ENCODE peak calls at places on chromosomes 4 and X, in four cellular contexts. H is WTC11, C is mucosa of descending colon, E is fibroblast of mammary gland. W is an unnamed sample.
A peak's percentile ranks its signal among the peaks of the same experiment; 100 is the strongest.

GRCh38 chr4:100949350-100949935 is 397.9 kb downstream of the PPP3CA start:
- DNase-seq in C (no peak), H (no peak), E (peak; percentile 41), W (no peak)

GRCh38 chr4:136124251-136124745 is 1408.0 kb downstream of the PCDH18 start:
- DNase-seq in E (no peak), H (no peak), C (no peak), W (no peak)

GRCh38 chr4:155539746-155540145 is 126.9 kb upstream of the GUCY1A1 start:
- DNase-seq in C (no peak), H (no peak), E (peak; percentile 59), W (no peak)

GRCh38 chrX:85375333-85375738 is 4.1 kb downstream of the POF1B start:
- DNase-seq in H (no peak), E (no peak), C (no peak), W (no peak)

GRCh38 chrX:15269618-15270521 is at the start of gene ASB9:
- DNase-seq in C (peak; percentile 43), H (peak; percentile 9), E (peak; percentile 79), W (no peak)

GRCh38 chrX:1448793-1449580 is 3.7 kb downstream of the ASMTL start:
- DNase-seq in H (no peak), C (peak; percentile 1), E (no peak), W (no peak)

GRCh38 chrX:130874751-130875150 is 28.3 kb downstream of the ENOX2 start:
- DNase-seq in H (no peak), E (peak; percentile 66), C (no peak), W (no peak)

GRCh38 chrX:11754958-11755645 is 2.9 kb upstream of the MSL3 start:
- DNase-seq in E (no peak), H (no peak), C (no peak), W (no peak)

GRCh38 chrX:12978205-12979010 is 3.5 kb downstream of the TMSB4X start:
- DNase-seq in E (peak; percentile 91), C (peak; percentile 68), H (peak; percentile 26), W (peak; percentile 54)

GRCh38 chrX:56733459-56734046 is 4.5 kb downstream of the NBDY start:
- DNase-seq in C (no peak), E (peak; percentile 51), H (peak; percentile 39), W (peak; percentile 24)

GRCh38 chr4:96146686-96147085 is 306.8 kb downstream of the PDHA2 start:
- DNase-seq in E (no peak), C (no peak), H (no peak), W (no peak)

GRCh38 chrX:140608111-140608510 is 101.4 kb upstream of the LINC00632 start:
- DNase-seq in C (no peak), E (no peak), H (peak; percentile 10), W (no peak)

GRCh38 chr4:30717208-30718020 is 2.8 kb upstream of the PCDH7 start:
- DNase-seq in E (peak; percentile 66), H (peak; percentile 76), C (peak; percentile 42), W (peak; percentile 50)

GRCh38 chr4:118917582-118917981 is 28.9 kb downstream of the SYNPO2 start:
- DNase-seq in E (no peak), C (no peak), H (no peak), W (no peak)

GRCh38 chr4:37976513-37976912 is 16.3 kb downstream of the PTTG2 start:
- DNase-seq in H (no peak), E (no peak), C (no peak), W (no peak)

GRCh38 chr4:1880332-1880731 is 9.1 kb downstream of the NSD2 start:
- DNase-seq in E (no peak), C (no peak), H (no peak), W (no peak)

GRCh38 chr4:108466936-108467902 is 153.2 kb upstream of the RPL34 start:
- DNase-seq in C (no peak), E (peak; percentile 89), H (no peak), W (peak; percentile 35)

GRCh38 chr4:49036528-49036927 is 50.5 kb downstream of the CWH43 start:
- DNase-seq in H (no peak), E (no peak), C (no peak), W (no peak)

GRCh38 chr4:93237526-93237925 is 591.0 kb upstream of the ATOH1 start:
- DNase-seq in H (no peak), C (no peak), E (no peak), W (no peak)

GRCh38 chr4:83362492-83363329 is 28.1 kb upstream of the HPSE start:
- DNase-seq in C (no peak), H (no peak), E (peak; percentile 62), W (no peak)

GRCh38 chrX:152814048-152814447 is 16.5 kb downstream of the CETN2 start:
- DNase-seq in H (no peak), E (no peak), C (no peak), W (no peak)

GRCh38 chr4:127203561-127204260 is 429.0 kb upstream of the INTU start:
- DNase-seq in H (no peak), E (peak; percentile 72), C (no peak), W (no peak)

GRCh38 chr4:72505314-72505744 is 63.7 kb downstream of the ADAMTS3 start:
- DNase-seq in C (no peak), E (peak; percentile 69), H (peak; percentile 27), W (peak; percentile 40)

GRCh38 chr4:33878710-33879109 is 2365.6 kb downstream of the ARAP2 start:
- DNase-seq in C (no peak), H (no peak), E (no peak), W (no peak)

GRCh38 chrX:110180176-110180927 is 137.5 kb downstream of the AMMECR1 start:
- DNase-seq in C (no peak), E (peak; percentile 89), H (no peak), W (no peak)

GRCh38 chr4:48985976-48986653 is at the start of gene CWH43:
- DNase-seq in C (peak; percentile 85), H (peak; percentile 69), E (no peak), W (peak; percentile 41)

GRCh38 chr4:96983830-96984229 is 1143.9 kb downstream of the PDHA2 start:
- DNase-seq in C (no peak), H (no peak), E (no peak), W (no peak)

GRCh38 chr4:56909083-56909981 is 1.6 kb downstream of the REST start:
- DNase-seq in H (peak; percentile 53), E (peak; percentile 49), C (no peak), W (peak; percentile 40)

GRCh38 chr4:148044889-148045352 is 313.0 kb downstream of the ARHGAP10 start:
- DNase-seq in E (no peak), H (no peak), C (no peak), W (no peak)
- TF ChIP-seq CTCF in E (peak; percentile 10), H (no peak), C (no peak), W (no peak)

DNA sequence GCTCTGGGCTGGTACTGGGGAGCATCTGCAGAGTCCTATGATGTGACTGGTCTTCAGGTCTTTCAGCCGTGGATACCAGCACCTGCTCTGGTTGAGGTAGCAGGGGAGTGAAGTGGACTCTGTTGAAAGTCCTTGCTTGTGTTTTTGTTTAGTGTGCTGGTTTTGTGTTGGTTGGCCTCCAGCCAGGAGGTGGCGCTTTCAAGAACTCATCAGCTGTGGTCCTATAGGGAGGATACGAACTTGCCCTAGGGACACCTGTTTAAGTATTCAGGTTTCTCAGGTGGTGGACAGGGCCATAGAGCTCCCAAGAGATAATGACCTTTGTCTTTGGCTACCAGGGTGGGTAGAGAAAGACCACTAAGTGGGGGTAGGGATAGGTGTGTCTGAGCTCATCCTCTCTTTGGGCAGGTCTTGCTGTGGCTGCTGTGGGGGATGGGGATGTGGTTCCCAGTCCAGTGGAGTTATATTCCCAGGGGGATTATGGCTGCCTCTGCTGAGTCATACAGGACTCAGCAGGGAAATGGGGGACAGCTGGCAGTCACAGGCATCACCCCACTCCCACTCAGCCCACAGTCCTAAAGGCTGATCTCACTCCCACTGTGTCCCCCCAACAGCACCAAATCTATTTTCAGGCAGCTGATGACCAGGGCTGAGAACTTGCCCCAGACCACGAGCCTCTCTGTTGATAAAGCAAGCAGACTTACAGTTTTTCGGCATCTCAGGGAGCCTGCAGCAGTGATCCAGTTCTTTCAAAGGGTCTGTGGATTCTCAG is 24.1 kb downstream of the MSMO1 start:
- DNase-seq in E (no peak), C (no peak), H (peak; percentile 38), W (no peak)
- TF ChIP-seq CTCF in E (no peak), C (no peak), H (no peak), W (no peak)

GRCh38 chrX:8090482-8090881 is 80.6 kb downstream of the VCX2 start:
- DNase-seq in E (no peak), H (no peak), C (no peak), W (no peak)

GRCh38 chrX:8091526-8091925 is 79.5 kb downstream of the VCX2 start:
- DNase-seq in E (no peak), H (no peak), C (no peak), W (no peak)

GRCh38 chrX:8090906-8091305 is 80.2 kb downstream of the VCX2 start:
- DNase-seq in C (no peak), E (no peak), H (no peak), W (no peak)
- TF ChIP-seq CTCF in C (no peak), E (no peak), H (no peak), W (no peak)

GRCh38 chr4:24473309-24473721 is 111.0 kb downstream of the DHX15 start:
- DNase-seq in C (peak; percentile 38), H (no peak), E (peak; percentile 30), W (no peak)
- TF ChIP-seq CTCF in C (peak; percentile 5), H (no peak), E (no peak), W (peak; percentile 12)

GRCh38 chrX:106791495-106791894 is 11.0 kb upstream of the TBC1D8B start:
- DNase-seq in C (no peak), E (peak; percentile 25), H (no peak), W (no peak)
- TF ChIP-seq CTCF in C (no peak), E (peak; percentile 37), H (no peak), W (no peak)

GRCh38 chrX:54184474-54184873 is 1.4 kb upstream of the FAM120C start:
- DNase-seq in H (no peak), C (no peak), E (no peak), W (no peak)

GRCh38 chrX:54180403-54180802 is 2.7 kb downstream of the FAM120C start:
- DNase-seq in C (no peak), E (peak; percentile 22), H (no peak), W (no peak)

GRCh38 chrX:54182194-54182863 is 725 bp downstream of the FAM120C start:
- DNase-seq in H (peak; percentile 25), E (peak; percentile 17), C (peak; percentile 74), W (peak; percentile 55)

GRCh38 chrX:54181196-54181953 is 1.7 kb downstream of the FAM120C start:
- DNase-seq in C (no peak), E (peak; percentile 16), H (no peak), W (no peak)

DNA sequence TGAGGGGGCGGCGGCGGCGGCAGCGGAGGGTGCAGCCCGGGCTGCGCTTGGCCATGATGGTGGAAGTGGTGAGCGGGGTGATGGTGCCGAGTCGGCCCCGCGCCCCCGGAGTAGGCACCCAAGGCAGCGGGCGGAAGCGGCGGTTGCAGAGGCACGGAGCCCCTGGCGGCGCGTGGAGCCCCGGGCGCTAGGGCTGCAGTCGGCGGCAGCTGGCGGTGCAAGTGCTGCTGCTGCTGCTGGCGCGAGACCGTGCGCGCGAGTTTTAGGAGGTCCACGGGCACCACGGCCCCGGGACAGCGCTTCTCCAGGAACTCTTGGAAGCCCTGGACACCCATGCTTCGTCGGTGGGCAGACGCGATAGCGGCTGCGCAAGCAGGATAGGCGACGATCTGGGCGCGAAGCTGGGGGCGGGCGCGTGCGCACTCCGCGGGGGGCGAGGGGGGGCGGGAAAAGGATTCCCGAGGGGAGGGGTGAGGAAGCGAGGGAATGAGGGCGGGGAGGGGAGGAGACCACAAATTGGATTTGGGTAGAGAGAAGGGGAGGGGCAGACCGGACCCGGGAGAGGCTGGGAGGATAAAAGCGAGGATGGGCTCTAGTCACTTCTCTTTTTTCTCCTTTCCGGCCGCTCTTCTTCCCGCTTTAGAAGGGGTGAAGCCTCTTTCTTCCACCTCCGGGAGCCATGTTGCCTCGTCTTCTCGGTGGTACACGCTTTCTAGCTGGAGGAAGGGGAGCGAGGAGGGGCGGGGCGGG is at the start of gene FAM120C:
- DNase-seq in E (peak; percentile 65), C (peak; percentile 78), H (peak; percentile 44), W (peak; percentile 68)
- TF ChIP-seq CTCF in E (no peak), C (no peak), H (no peak), W (no peak)

GRCh38 chrX:38627683-38628082 is 66.3 kb downstream of the TSPAN7 start:
- DNase-seq in E (peak; percentile 36), H (peak; percentile 19), C (no peak), W (no peak)
- TF ChIP-seq CTCF in E (peak; percentile 63), H (peak; percentile 44), C (no peak), W (peak; percentile 47)